ENCODE peak calls at places on chromosome 20, in five cellular contexts. S is GM06990, O is Right ventricle myocardium inferior, M is renal cortical epithelial cell, W is mucosa of descending colon. Z is an unnamed sample.
A peak's percentile ranks its signal among the peaks of the same experiment; 100 is the strongest.

GRCh38 chr20:38165089-38165965 is at the start of gene TGM2:
- DNase-seq in S (peak; percentile 73), O (peak; percentile 93), M (peak; percentile 58), W (peak; percentile 73), Z (peak; percentile 91)

GRCh38 chr20:1391640-1392442 is 1.0 kb downstream of the FKBP1A start:
- DNase-seq in S (no peak), O (peak; percentile 72), M (peak; percentile 45), W (peak; percentile 46), Z (peak; percentile 37)

GRCh38 chr20:44883214-44883902 is 2.1 kb upstream of the YWHAB start:
- DNase-seq in S (no peak), O (no peak), M (no peak), W (no peak), Z (no peak)

GRCh38 chr20:400451-401275 is 7.4 kb upstream of the RBCK1 start:
- DNase-seq in S (no peak), O (no peak), M (peak; percentile 13), W (no peak), Z (no peak)

GRCh38 chr20:5822569-5822968 is 72.4 kb downstream of the SHLD1 start:
- DNase-seq in S (no peak), O (no peak), M (no peak), W (no peak), Z (no peak)

GRCh38 chr20:23915844-23916243 is 36.3 kb upstream of the CST5 start:
- DNase-seq in S (no peak), O (no peak), M (no peak), W (no peak), Z (no peak)

GRCh38 chr20:63942250-63943006 is 13.8 kb downstream of the UCKL1 start:
- DNase-seq in S (peak; percentile 57), O (peak; percentile 67), M (no peak), W (peak; percentile 53), Z (no peak)

GRCh38 chr20:44186201-44186600 is 787 bp downstream of the JPH2 start:
- DNase-seq in S (no peak), O (no peak), M (no peak), W (no peak), Z (no peak)

GRCh38 chr20:10864076-10864672 is 190.4 kb upstream of the JAG1 start:
- DNase-seq in S (no peak), O (no peak), M (peak; percentile 52), W (peak; percentile 85), Z (peak; percentile 77)

GRCh38 chr20:62832951-62833391 is 16.1 kb downstream of the COL9A3 start:
- DNase-seq in S (peak; percentile 9), O (peak; percentile 72), M (no peak), W (peak; percentile 36), Z (no peak)

GRCh38 chr20:3843490-3843889 is 3.1 kb upstream of the MAVS start:
- DNase-seq in S (no peak), O (no peak), M (no peak), W (no peak), Z (peak; percentile 35)

GRCh38 chr20:19777981-19778380 is 19.9 kb downstream of the RIN2 start:
- DNase-seq in S (no peak), O (no peak), M (peak; percentile 40), W (peak; percentile 48), Z (no peak)

GRCh38 chr20:13355386-13355785 is 134.3 kb downstream of the ISM1 start:
- DNase-seq in S (no peak), O (no peak), M (peak; percentile 41), W (no peak), Z (no peak)

GRCh38 chr20:12838261-12838866 is 170.4 kb upstream of the SPTLC3 start:
- DNase-seq in S (no peak), O (no peak), M (no peak), W (no peak), Z (no peak)

GRCh38 chr20:57835462-57836455 is 125.9 kb upstream of the PMEPA1 start:
- DNase-seq in S (no peak), O (no peak), M (no peak), W (no peak), Z (no peak)

GRCh38 chr20:48040491-48040890 is 255.2 kb upstream of the SULF2 start:
- DNase-seq in S (no peak), O (no peak), M (no peak), W (no peak), Z (no peak)

GRCh38 chr20:58759947-58760346 is 67.3 kb downstream of the NPEPL1 start:
- DNase-seq in S (no peak), O (no peak), M (no peak), W (no peak), Z (no peak)

GRCh38 chr20:35341366-35342028 is 49.3 kb upstream of the FAM83C start:
- DNase-seq in S (no peak), O (no peak), M (no peak), W (no peak), Z (peak; percentile 19)

GRCh38 chr20:31570735-31571617 is 34.1 kb upstream of the ID1 start:
- DNase-seq in S (no peak), O (no peak), M (no peak), W (peak; percentile 29), Z (no peak)

GRCh38 chr20:44211177-44212039 is 837 bp upstream of the OSER1 start:
- DNase-seq in S (no peak), O (no peak), M (peak; percentile 22), W (peak; percentile 49), Z (no peak)

GRCh38 chr20:61968932-61969331 is 96.7 kb downstream of the TAF4 start:
- DNase-seq in S (no peak), O (no peak), M (no peak), W (no peak), Z (no peak)

GRCh38 chr20:18632196-18632789 is 44.4 kb downstream of the DTD1 start:
- DNase-seq in S (peak; percentile 24), O (peak; percentile 74), M (peak; percentile 33), W (peak; percentile 68), Z (peak; percentile 64)